ENCODE peak calls at places on chromosomes 13 and 19, in ten cellular contexts. O, K, D, T, V, L, W, N, C and M are unnamed samples.

GRCh38 chr13:30616927-30617314 is 799 bp upstream of the USPL1 start:
- DNase-seq in O (peak), K (peak), D (peak), T (peak), V (peak), L (peak), W (peak), N (peak), C (peak), M (peak)

GRCh38 chr13:113887700-113888201 is 23.9 kb upstream of the GAS6 start:
- DNase-seq in O (no peak), K (no peak), D (no peak), T (peak), V (no peak), L (peak), W (no peak), N (no peak), C (no peak), M (no peak)

GRCh38 chr19:36215276-36216171 is 618 bp downstream of the ZNF146 start:
- DNase-seq in O (peak), K (no peak), D (no peak), T (no peak), V (peak), L (peak), W (peak), N (peak), C (no peak), M (no peak)

GRCh38 chr19:33508431-33508830 is 13.2 kb downstream of the PEPD start:
- DNase-seq in O (no peak), K (no peak), D (no peak), T (no peak), V (no peak), L (no peak), W (no peak), N (no peak), C (no peak), M (no peak)

GRCh38 chr19:4584670-4585460 is 25.4 kb upstream of the SEMA6B start:
- DNase-seq in O (no peak), K (no peak), D (no peak), T (no peak), V (no peak), L (no peak), W (no peak), N (no peak), C (no peak), M (no peak)

GRCh38 chr19:14550201-14550754 is 20.9 kb downstream of the TECR start:
- DNase-seq in O (no peak), K (no peak), D (peak), T (peak), V (peak), L (peak), W (no peak), N (no peak), C (no peak), M (no peak)

GRCh38 chr13:77919351-77920294 is 992 bp upstream of the EDNRB start:
- DNase-seq in O (peak), K (no peak), D (peak), T (no peak), V (peak), L (peak), W (no peak), N (peak), C (no peak), M (no peak)

GRCh38 chr19:50644315-50644915 is 4.7 kb upstream of the SYT3 start:
- DNase-seq in O (no peak), K (no peak), D (no peak), T (no peak), V (no peak), L (no peak), W (no peak), N (no peak), C (no peak), M (no peak)

GRCh38 chr13:47337781-47338507 is 441.1 kb upstream of the HTR2A start:
- DNase-seq in O (no peak), K (no peak), D (no peak), T (no peak), V (peak), L (peak), W (no peak), N (peak), C (peak), M (no peak)

GRCh38 chr13:101139076-101139475 is 277.2 kb downstream of the NALCN start:
- DNase-seq in O (no peak), K (no peak), D (no peak), T (no peak), V (no peak), L (peak), W (no peak), N (no peak), C (peak), M (no peak)

GRCh38 chr13:40631605-40632004 is 34.8 kb downstream of the FOXO1 start:
- DNase-seq in O (no peak), K (no peak), D (no peak), T (no peak), V (no peak), L (no peak), W (no peak), N (no peak), C (no peak), M (no peak)

DNA sequence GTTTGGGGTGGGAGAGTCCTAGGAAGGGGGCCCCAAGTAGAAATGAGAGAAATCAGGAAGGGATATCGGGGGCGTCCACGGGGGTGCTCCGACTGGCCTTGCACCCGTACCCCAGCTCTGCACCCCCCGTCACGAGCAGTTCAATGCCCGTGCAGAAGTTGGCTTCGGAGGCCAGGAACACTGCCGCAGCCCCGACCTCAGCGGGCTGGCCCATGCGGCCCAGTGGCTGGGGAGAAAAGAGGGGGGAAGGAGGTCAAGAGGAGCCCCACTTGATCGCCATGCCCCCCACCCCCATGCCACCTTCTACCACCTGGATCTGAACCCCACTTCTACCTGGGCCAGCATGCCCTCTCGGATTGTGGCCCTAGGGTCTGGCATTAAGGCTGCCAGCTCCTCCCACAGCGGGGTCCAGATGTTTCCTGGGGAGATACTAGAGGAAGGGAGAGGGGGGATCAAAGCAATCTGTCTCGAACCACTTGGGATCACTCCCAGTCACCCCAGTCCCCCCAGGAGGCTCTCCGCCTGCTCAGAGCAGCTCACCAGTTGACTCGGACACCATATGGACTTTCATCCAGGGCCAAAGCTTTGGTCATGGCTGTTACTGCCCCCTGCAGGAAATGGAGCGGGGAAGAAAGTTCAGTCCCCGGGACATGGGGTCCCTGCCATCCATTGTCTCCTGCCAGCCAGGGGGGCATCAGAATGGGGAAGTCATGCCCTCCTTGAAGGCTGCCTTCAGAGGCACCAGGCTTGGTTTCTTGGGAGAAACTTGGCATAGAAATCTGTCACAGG is 2.5 kb upstream of the BCAT2 start:
- DNase-seq in O (no peak), K (no peak), D (peak), T (no peak), V (peak), L (no peak), W (no peak), N (no peak), C (no peak), M (no peak)
- TF ChIP-seq CTCF in O (no peak), K (no peak), D (no peak), T (no peak), V (peak), L (no peak), W (no peak), N (peak), C (peak), M (peak)

GRCh38 chr19:12800873-12801465 is 631 bp downstream of the PRDX2 start:
- DNase-seq in O (no peak), K (no peak), D (no peak), T (no peak), V (peak), L (no peak), W (no peak), N (no peak), C (no peak), M (no peak)
- TF ChIP-seq CTCF in O (no peak), K (no peak), D (no peak), T (no peak), V (no peak), L (no peak), W (no peak), N (no peak), C (no peak), M (no peak)

GRCh38 chr13:49554387-49554786 is 31.0 kb downstream of the RCBTB1 start:
- DNase-seq in O (no peak), K (no peak), D (no peak), T (no peak), V (no peak), L (no peak), W (no peak), N (no peak), C (no peak), M (no peak)
- TF ChIP-seq CTCF in O (no peak), K (no peak), D (no peak), T (no peak), V (no peak), L (no peak), W (no peak), N (no peak), C (no peak), M (no peak)

GRCh38 chr19:38384209-38385027 is 3.4 kb downstream of the GGN start:
- DNase-seq in O (no peak), K (no peak), D (no peak), T (no peak), V (peak), L (peak), W (no peak), N (no peak), C (no peak), M (no peak)
- TF ChIP-seq CTCF in O (no peak), K (no peak), D (no peak), T (no peak), V (peak), L (peak), W (no peak), N (peak), C (peak), M (peak)

DNA sequence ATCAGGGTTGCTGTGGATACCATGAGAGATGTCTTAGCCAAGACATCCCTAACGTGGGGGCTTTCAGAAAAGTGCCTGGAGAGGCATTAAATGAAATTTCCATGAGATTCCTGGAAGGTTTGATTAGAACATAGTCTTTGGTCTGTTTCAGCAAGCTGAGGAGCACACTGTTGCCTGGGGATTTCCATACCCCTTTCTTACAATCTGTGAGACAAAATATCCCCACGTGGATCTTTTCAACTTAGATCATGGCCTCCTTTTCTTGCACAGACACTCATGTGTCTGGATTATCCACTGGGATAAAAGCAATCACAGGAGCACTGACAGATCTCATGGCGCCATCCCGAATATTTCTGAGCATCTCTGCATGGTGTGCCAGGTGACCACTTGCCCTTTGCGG is 41.7 kb downstream of the GPR12 start:
- DNase-seq in O (no peak), K (no peak), D (no peak), T (no peak), V (no peak), L (no peak), W (no peak), N (no peak), C (no peak), M (no peak)
- TF ChIP-seq CTCF in O (no peak), K (no peak), D (no peak), T (no peak), V (no peak), L (no peak), W (no peak), N (no peak), C (no peak), M (no peak)

GRCh38 chr19:21626091-21626490 is 120.7 kb downstream of the ZNF429 start:
- DNase-seq in O (no peak), K (no peak), D (no peak), T (no peak), V (no peak), L (no peak), W (no peak), N (no peak), C (no peak), M (no peak)

GRCh38 chr19:21626924-21627697 is 121.7 kb downstream of the ZNF429 start:
- DNase-seq in O (no peak), K (no peak), D (no peak), T (no peak), V (no peak), L (no peak), W (no peak), N (no peak), C (no peak), M (no peak)
- TF ChIP-seq CTCF in O (no peak), K (no peak), D (no peak), T (no peak), V (no peak), L (no peak), W (no peak), N (no peak), C (no peak), M (no peak)

GRCh38 chr13:38702609-38703008 is 15.7 kb downstream of the FREM2 start:
- DNase-seq in O (no peak), K (no peak), D (no peak), T (no peak), V (no peak), L (no peak), W (no peak), N (no peak), C (no peak), M (no peak)

GRCh38 chr13:38705351-38705750 is 18.5 kb downstream of the FREM2 start:
- DNase-seq in O (no peak), K (no peak), D (no peak), T (no peak), V (no peak), L (no peak), W (no peak), N (no peak), C (no peak), M (no peak)

GRCh38 chr13:38703255-38703654 is 16.4 kb downstream of the FREM2 start:
- DNase-seq in O (no peak), K (no peak), D (no peak), T (no peak), V (no peak), L (no peak), W (no peak), N (no peak), C (no peak), M (no peak)

GRCh38 chr13:38713046-38713445 is 26.2 kb downstream of the FREM2 start:
- DNase-seq in O (no peak), K (no peak), D (no peak), T (no peak), V (no peak), L (no peak), W (no peak), N (no peak), C (no peak), M (no peak)

DNA sequence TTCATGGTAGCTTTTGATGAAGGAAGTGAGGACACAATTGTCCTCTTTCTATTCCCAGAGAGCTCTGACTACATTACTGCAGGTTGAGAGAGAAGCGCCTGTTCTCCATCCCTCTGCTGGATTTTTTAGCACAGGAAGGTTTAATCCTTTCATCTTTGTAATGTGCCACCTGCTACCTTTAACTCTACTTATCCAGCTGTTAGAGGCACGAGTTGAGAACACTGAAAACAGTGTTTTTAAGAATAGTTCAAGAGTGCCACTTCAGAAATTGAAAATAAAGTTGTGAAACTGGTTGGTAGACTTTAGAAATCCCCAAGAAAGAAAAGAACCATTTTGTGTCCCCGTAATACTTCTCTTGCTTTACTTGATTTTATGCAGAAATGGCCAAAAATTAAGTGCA is 20.6 kb downstream of the FREM2 start:
- DNase-seq in O (no peak), K (no peak), D (no peak), T (no peak), V (no peak), L (no peak), W (no peak), N (no peak), C (no peak), M (no peak)
- TF ChIP-seq CTCF in O (no peak), K (no peak), D (no peak), T (no peak), V (no peak), L (no peak), W (no peak), N (no peak), C (no peak), M (no peak)

GRCh38 chr13:45341799-45342584 is 1.0 kb upstream of the TPT1 start:
- DNase-seq in O (no peak), K (no peak), D (no peak), T (peak), V (no peak), L (peak), W (no peak), N (peak), C (no peak), M (no peak)

GRCh38 chr13:45341034-45341798 is at the start of gene TPT1:
- DNase-seq in O (peak), K (peak), D (peak), T (peak), V (peak), L (peak), W (peak), N (peak), C (peak), M (peak)

GRCh38 chr13:45339867-45340266 is 1.1 kb downstream of the TPT1 start:
- DNase-seq in O (peak), K (no peak), D (no peak), T (no peak), V (no peak), L (no peak), W (peak), N (no peak), C (no peak), M (no peak)

GRCh38 chr13:45339399-45339798 is 1.6 kb downstream of the TPT1 start:
- DNase-seq in O (no peak), K (no peak), D (no peak), T (no peak), V (no peak), L (no peak), W (no peak), N (no peak), C (no peak), M (no peak)

DNA sequence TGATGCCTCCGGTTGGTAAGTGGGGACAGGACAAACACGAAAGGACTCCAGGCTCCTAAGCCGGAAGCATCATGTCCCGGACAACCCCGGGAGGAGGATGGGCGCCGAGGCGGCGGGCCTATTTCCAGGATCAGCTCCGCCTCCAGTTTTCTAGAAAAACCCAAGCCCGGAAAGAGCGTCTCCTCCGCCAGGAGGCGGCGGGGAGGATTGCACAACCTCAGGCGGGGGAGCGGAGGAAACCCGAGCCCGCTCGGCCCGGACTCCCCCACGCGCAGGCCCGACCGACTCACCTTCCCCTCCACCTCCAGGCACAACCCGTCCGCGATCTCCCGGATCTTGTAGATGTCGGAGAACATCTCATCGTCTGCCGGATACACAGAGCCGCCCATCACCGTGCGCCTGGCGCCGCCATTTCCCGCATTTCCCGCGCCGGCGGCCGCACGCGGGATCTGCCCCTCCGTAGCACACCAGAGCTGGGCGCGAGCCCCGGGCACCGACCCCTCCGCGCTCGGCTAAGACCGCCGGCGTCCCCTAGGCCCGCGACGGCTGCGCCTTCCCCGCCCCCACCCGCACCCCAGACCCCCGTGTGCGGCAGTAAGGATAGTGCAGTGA is 455 bp downstream of the TPT1 start:
- DNase-seq in O (peak), K (peak), D (peak), T (peak), V (peak), L (peak), W (peak), N (peak), C (peak), M (peak)
- TF ChIP-seq CTCF in O (peak), K (no peak), D (peak), T (no peak), V (peak), L (peak), W (peak), N (peak), C (peak), M (peak)

GRCh38 chr13:45670481-45670880 is 31.6 kb upstream of the CBY2 start:
- DNase-seq in O (no peak), K (no peak), D (no peak), T (no peak), V (no peak), L (no peak), W (no peak), N (no peak), C (no peak), M (no peak)
- TF ChIP-seq CTCF in O (no peak), K (no peak), D (no peak), T (no peak), V (no peak), L (no peak), W (no peak), N (no peak), C (no peak), M (no peak)